ENCODE peak calls at places on chromosome 12, in five cellular contexts. O is IMR-90, N is H1, K is mesendoderm, W is mesenchymal stem cell. J is an unnamed sample.

GRCh38 chr12:31967569-31967968 is 8.4 kb downstream of the RESF1 start:
- DNase-seq in O (no peak), W (no peak), K (no peak), N (no peak), J (no peak)

GRCh38 chr12:85784096-85784720 is 52.0 kb downstream of the RASSF9 start:
- DNase-seq in K (peak), N (no peak), W (no peak), O (no peak), J (peak)

GRCh38 chr12:6067152-6067916 is 57.1 kb downstream of the VWF start:
- DNase-seq in O (peak), K (peak), N (peak), W (no peak), J (peak)

GRCh38 chr12:4595881-4596280 is 33.9 kb downstream of the DYRK4 start:
- DNase-seq in O (no peak), K (no peak), W (no peak), N (no peak), J (no peak)

GRCh38 chr12:57006809-57007475 is 596 bp upstream of the ZBTB39 start:
- DNase-seq in N (no peak), K (no peak), O (no peak), W (no peak), J (no peak)

GRCh38 chr12:54024581-54024980 is 3.7 kb upstream of the HOXC6 start:
- DNase-seq in O (no peak), N (no peak), K (no peak), W (no peak), J (no peak)

GRCh38 chr12:59007620-59008019 is 87.3 kb upstream of the LRIG3 start:
- DNase-seq in N (no peak), O (peak), W (no peak), K (no peak), J (no peak)

GRCh38 chr12:89597770-89598169 is 71.9 kb upstream of the POC1B start:
- DNase-seq in W (no peak), K (no peak), N (no peak), O (no peak), J (no peak)

GRCh38 chr12:80778005-80778541 is 61.4 kb downstream of the MYF5 start:
- DNase-seq in O (peak), K (no peak), W (peak), N (no peak), J (no peak)

GRCh38 chr12:43349863-43350262 is 202.1 kb downstream of the ADAMTS20 start:
- DNase-seq in N (no peak), K (no peak), W (peak), O (peak), J (peak)

GRCh38 chr12:81077686-81078441 is at the start of gene ACSS3:
- DNase-seq in K (peak), N (peak), O (no peak), W (peak), J (no peak)

GRCh38 chr12:93387780-93388179 is 10.1 kb downstream of the NUDT4 start:
- DNase-seq in N (no peak), O (peak), W (peak), K (no peak), J (no peak)

GRCh38 chr12:83823386-83824045 is 1089.1 kb downstream of the SLC6A15 start:
- DNase-seq in W (peak), O (no peak), K (peak), N (peak), J (peak)

GRCh38 chr12:111434680-111435338 is 29.1 kb downstream of the SH2B3 start:
- DNase-seq in W (peak), O (peak), K (no peak), N (no peak), J (no peak)

GRCh38 chr12:57528831-57529555 is 6.4 kb downstream of the MBD6 start:
- DNase-seq in K (no peak), O (no peak), N (no peak), W (no peak), J (no peak)

GRCh38 chr12:131598717-131599116 is 112.2 kb upstream of the SFSWAP start:
- DNase-seq in O (no peak), W (no peak), K (no peak), N (no peak), J (no peak)

GRCh38 chr12:62801796-62802195 is 133.2 kb downstream of the PPM1H start:
- DNase-seq in N (no peak), W (no peak), K (no peak), O (no peak), J (no peak)

GRCh38 chr12:59096246-59096645 is 175.9 kb upstream of the LRIG3 start:
- DNase-seq in O (no peak), N (no peak), W (no peak), K (no peak), J (no peak)

GRCh38 chr12:47712171-47712570 is 6.3 kb upstream of the RPAP3 start:
- DNase-seq in N (no peak), K (no peak), O (no peak), W (no peak), J (no peak)

GRCh38 chr12:57825451-57825850 is 6.9 kb upstream of the AVIL start:
- DNase-seq in W (no peak), O (no peak), K (no peak), N (no peak), J (no peak)

GRCh38 chr12:78149459-78149858 is 318.8 kb downstream of the NAV3 start:
- DNase-seq in N (no peak), K (peak), O (no peak), W (no peak), J (no peak)

GRCh38 chr12:57241556-57242310 is 9.3 kb downstream of the STAC3 start:
- DNase-seq in N (no peak), O (no peak), W (peak), K (no peak), J (no peak)

GRCh38 chr12:25500651-25501050 is 52.4 kb downstream of the LMNTD1 start:
- DNase-seq in W (no peak), K (no peak), N (no peak), O (no peak), J (peak)

GRCh38 chr12:49793620-49794019 is 34.6 kb downstream of the NCKAP5L start:
- DNase-seq in N (no peak), W (no peak), O (no peak), K (no peak), J (no peak)

GRCh38 chr12:9112076-9112853 is 3.5 kb downstream of the A2M start:
- DNase-seq in K (no peak), N (no peak), O (no peak), W (no peak), J (no peak)

GRCh38 chr12:117334098-117334497 is 27.3 kb downstream of the NOS1 start:
- DNase-seq in N (no peak), W (no peak), O (no peak), K (no peak), J (no peak)

GRCh38 chr12:53505086-53505485 is 2.2 kb downstream of the NPFF start:
- DNase-seq in W (no peak), K (no peak), O (peak), N (no peak), J (no peak)

GRCh38 chr12:8912910-8913309 is 1.4 kb upstream of the PHC1 start:
- DNase-seq in K (peak), N (no peak), O (no peak), W (no peak), J (peak)

GRCh38 chr12:55336002-55336401 is 5.5 kb downstream of the OR6C3 start:
- DNase-seq in W (no peak), O (no peak), K (no peak), N (no peak), J (no peak)

GRCh38 chr12:120115066-120115465 is 1.5 kb downstream of the RAB35 start:
- DNase-seq in N (no peak), O (no peak), W (no peak), K (no peak), J (no peak)

GRCh38 chr12:120116443-120116791 is at the start of gene RAB35:
- DNase-seq in K (no peak), N (no peak), W (no peak), O (no peak), J (no peak)

GRCh38 chr12:120117961-120118709 is 1.6 kb upstream of the RAB35 start:
- DNase-seq in N (no peak), K (peak), O (peak), W (peak), J (peak)

GRCh38 chr12:120116792-120117651 is 469 bp upstream of the RAB35 start:
- DNase-seq in W (peak), N (peak), K (peak), O (peak), J (peak)

GRCh38 chr12:120115692-120116442 is 686 bp downstream of the RAB35 start:
- DNase-seq in N (peak), O (peak), K (peak), W (peak), J (peak)
- H3K23ac ChIP-seq in N (no peak), O (peak), K (peak), W (no peak), J (no peak)

GRCh38 chr12:19760611-19761010 is 321.3 kb downstream of the AEBP2 start:
- DNase-seq in K (no peak), N (no peak), W (no peak), O (no peak), J (no peak)

GRCh38 chr12:19764408-19764807 is 325.1 kb downstream of the AEBP2 start:
- DNase-seq in W (no peak), K (no peak), O (peak), N (no peak), J (peak)

GRCh38 chr12:19759229-19759628 is 319.9 kb downstream of the AEBP2 start:
- DNase-seq in W (no peak), O (peak), K (no peak), N (no peak), J (no peak)

GRCh38 chr12:19757317-19757877 is 318.1 kb downstream of the AEBP2 start:
- DNase-seq in W (peak), N (no peak), O (peak), K (peak), J (peak)

GRCh38 chr12:19761465-19761864 is 322.2 kb downstream of the AEBP2 start:
- DNase-seq in W (no peak), N (no peak), K (no peak), O (no peak), J (no peak)
- H3K4me2 ChIP-seq in W (no peak), N (no peak), K (no peak), O (no peak), J (no peak)

GRCh38 chr12:124391340-124392261 is 96.7 kb downstream of the RFLNA start:
- DNase-seq in K (no peak), O (peak), N (no peak), W (peak), J (peak)
- H3K23ac ChIP-seq in K (no peak), O (peak), N (no peak), W (peak), J (no peak)

GRCh38 chr12:3045494-3045893 is 31.7 kb upstream of the TSPAN9 start:
- DNase-seq in N (no peak), W (no peak), O (no peak), K (no peak), J (peak)
- H3K4me2 ChIP-seq in N (no peak), W (no peak), O (no peak), K (no peak), J (no peak)

GRCh38 chr12:65728913-65729793 is 95.1 kb upstream of the HMGA2 start:
- DNase-seq in W (peak), K (peak), O (peak), N (peak), J (no peak)
- H3K23ac ChIP-seq in W (peak), K (no peak), O (peak), N (no peak), J (no peak)

DNA sequence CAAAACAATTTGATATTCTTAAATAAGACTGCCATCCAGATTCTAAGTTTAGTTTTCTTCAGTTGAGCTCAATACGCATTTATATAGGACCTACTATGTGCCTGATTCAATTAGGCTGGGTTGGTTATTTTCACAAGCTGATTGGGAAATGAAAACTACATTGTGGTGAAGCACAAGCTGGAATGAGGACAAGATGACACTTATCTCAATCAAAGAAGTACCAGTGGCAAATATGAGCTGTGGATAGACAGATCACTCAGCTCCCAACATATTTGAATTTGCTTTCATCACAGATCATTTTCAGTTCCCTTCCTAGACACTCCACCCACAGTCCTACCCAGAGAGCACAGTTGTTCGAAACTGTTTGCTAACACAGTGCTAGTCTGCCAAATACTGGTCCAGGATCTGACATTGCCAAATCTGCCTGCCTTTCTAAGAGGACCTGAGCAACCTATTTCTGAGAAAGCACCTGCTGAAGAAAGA is 74.7 kb downstream of the LLPH start:
- DNase-seq in K (no peak), N (no peak), O (no peak), W (no peak), J (no peak)
- H3K4me2 ChIP-seq in K (no peak), N (no peak), O (no peak), W (no peak), J (no peak)

DNA sequence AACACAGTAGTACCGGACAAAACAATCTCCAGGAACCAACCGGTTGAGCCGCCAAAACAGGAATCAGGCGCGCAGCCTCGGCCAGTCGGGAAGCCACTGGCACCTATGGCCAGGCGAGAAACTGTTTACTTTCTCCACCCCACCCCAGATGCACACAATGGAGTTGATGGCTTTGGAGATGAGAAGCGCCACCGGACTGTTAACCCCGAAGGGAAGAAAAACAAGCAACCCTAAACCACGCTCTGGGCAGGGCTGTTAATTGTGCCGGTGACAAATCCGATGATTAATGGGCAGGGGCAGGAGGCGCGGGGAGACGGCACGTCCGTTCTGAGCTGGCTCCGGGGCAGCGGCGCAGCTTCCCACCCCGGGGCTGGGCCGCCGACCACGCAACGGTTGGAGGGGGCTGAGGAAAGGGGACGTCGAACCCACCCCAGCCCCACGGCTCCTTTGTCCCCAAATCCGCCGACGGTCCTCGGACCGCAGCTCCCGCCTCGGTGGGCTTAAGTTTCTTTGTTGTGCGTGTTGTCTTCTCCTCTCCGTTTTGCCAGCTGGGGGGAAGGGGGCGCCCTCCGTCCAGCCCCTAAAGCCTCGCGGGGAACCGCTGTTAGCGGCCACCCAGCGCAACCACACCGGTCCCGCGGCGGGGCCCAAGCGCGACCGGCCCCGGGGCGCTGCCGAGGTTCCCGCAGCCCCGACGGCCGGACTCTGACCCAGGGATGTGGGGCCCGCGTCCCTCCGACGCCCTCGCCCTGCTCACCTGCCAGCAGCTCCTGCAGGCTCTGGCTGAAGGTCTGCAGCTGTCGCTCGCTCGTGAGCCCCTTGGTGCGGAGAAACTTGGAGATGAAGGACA is 790 bp downstream of the BTG1 start:
- DNase-seq in W (peak), N (peak), K (peak), O (peak), J (peak)
- H3K23ac ChIP-seq in W (peak), N (no peak), K (peak), O (peak), J (no peak)

GRCh38 chr12:120668091-120668796 is 18.7 kb upstream of the MLEC start:
- DNase-seq in N (peak), O (no peak), K (no peak), W (no peak), J (no peak)
- H3K4me2 ChIP-seq in N (peak), O (no peak), K (no peak), W (no peak), J (no peak)

GRCh38 chr12:12885060-12885792 is 6.1 kb upstream of the GPRC5A start:
- DNase-seq in W (no peak), O (no peak), N (peak), K (peak), J (no peak)
- H3K23ac ChIP-seq in W (no peak), O (peak), N (no peak), K (no peak), J (no peak)

J was measured in trophoblast cell.